ENCODE peak calls at places on chromosomes 6 and 20, in seven cellular contexts. S, Y, K, L, R, O and J are unnamed samples.

GRCh38 chr6:6219716-6220115 is 100.7 kb downstream of the F13A1 start:
- DNase-seq in L (no peak), O (no peak), S (no peak), Y (no peak), R (no peak), K (no peak), J (no peak)

GRCh38 chr6:69232506-69233194 is 564.2 kb downstream of the LMBRD1 start:
- DNase-seq in K (no peak), Y (no peak), S (peak; percentile 15), L (no peak), O (peak; percentile 82), R (peak; percentile 80), J (peak; percentile 5)

GRCh38 chr6:348860-349396 is 42.6 kb upstream of the IRF4 start:
- DNase-seq in O (no peak), Y (no peak), L (no peak), K (no peak), S (no peak), R (no peak), J (no peak)

GRCh38 chr6:136659991-136660499 is 109.8 kb upstream of the MAP7 start:
- DNase-seq in R (no peak), S (no peak), Y (no peak), L (no peak), K (no peak), O (no peak), J (no peak)

GRCh38 chr6:87929843-87930288 is 117.8 kb upstream of the SPACA1 start:
- DNase-seq in S (peak; percentile 77), K (peak; percentile 71), Y (peak; percentile 71), R (peak; percentile 81), L (peak; percentile 93), O (peak; percentile 91), J (peak; percentile 35)

GRCh38 chr6:70110128-70111022 is 192.5 kb downstream of the COL9A1 start:
- DNase-seq in K (no peak), Y (no peak), S (no peak), O (no peak), L (no peak), R (no peak), J (no peak)

GRCh38 chr6:150368762-150369161 is at the start of gene IYD:
- DNase-seq in O (no peak), Y (no peak), S (no peak), L (no peak), R (no peak), K (no peak), J (no peak)

GRCh38 chr20:44357555-44358130 is 2.1 kb downstream of the HNF4A start:
- DNase-seq in K (no peak), R (peak; percentile 73), L (no peak), Y (no peak), O (peak; percentile 16), S (no peak), J (no peak)

GRCh38 chr6:117494283-117494682 is 11.8 kb downstream of the DCBLD1 start:
- DNase-seq in L (no peak), K (no peak), Y (no peak), O (no peak), S (peak; percentile 85), R (no peak), J (no peak)

GRCh38 chr6:83155794-83156193 is 37.3 kb downstream of the PGM3 start:
- DNase-seq in L (no peak), S (no peak), K (no peak), O (no peak), Y (no peak), R (no peak), J (no peak)

GRCh38 chr6:90993771-90994170 is 406.9 kb upstream of the MAP3K7 start:
- DNase-seq in L (no peak), K (no peak), O (no peak), S (no peak), Y (no peak), R (no peak), J (no peak)

GRCh38 chr20:36308986-36309385 is 2.8 kb downstream of the DLGAP4 start:
- DNase-seq in S (no peak), K (no peak), O (no peak), Y (no peak), L (peak; percentile 61), R (no peak), J (no peak)

GRCh38 chr6:90413396-90413795 is 116.8 kb upstream of the BACH2 start:
- DNase-seq in S (no peak), K (no peak), R (no peak), L (no peak), Y (no peak), O (no peak), J (no peak)

GRCh38 chr20:22223251-22223650 is 361.1 kb downstream of the FOXA2 start:
- DNase-seq in Y (no peak), S (no peak), O (no peak), R (no peak), K (no peak), L (no peak), J (no peak)

GRCh38 chr20:15411781-15412180 is 1074.4 kb upstream of the FLRT3 start:
- DNase-seq in Y (no peak), S (no peak), O (no peak), L (no peak), K (no peak), R (no peak), J (no peak)

GRCh38 chr6:169887529-169888140 is 136.2 kb downstream of the ERMARD start:
- DNase-seq in S (no peak), O (no peak), Y (no peak), L (peak; percentile 53), R (no peak), K (no peak), J (no peak)

GRCh38 chr6:41071501-41071922 is 644 bp downstream of the OARD1 start:
- DNase-seq in O (no peak), L (no peak), K (peak; percentile 34), R (no peak), Y (no peak), S (peak; percentile 87), J (no peak)

GRCh38 chr6:156060013-156060412 is 604.4 kb upstream of the NOX3 start:
- DNase-seq in S (no peak), R (no peak), K (no peak), O (no peak), L (no peak), Y (no peak), J (no peak)

GRCh38 chr20:47354710-47355488 is 1.6 kb downstream of the ZMYND8 start:
- DNase-seq in O (no peak), R (no peak), K (no peak), Y (no peak), L (no peak), S (peak; percentile 69), J (no peak)

GRCh38 chr20:53738945-53739798 is 145.5 kb upstream of the ZNF217 start:
- DNase-seq in L (no peak), S (no peak), R (no peak), Y (no peak), K (no peak), O (no peak), J (no peak)
- TF ChIP-seq POLR2A in L (no peak), S (no peak), R (no peak), Y (no peak), K (no peak), O (no peak), J (no peak)

GRCh38 chr6:37432916-37433656 is at the start of gene CMTR1:
- DNase-seq in Y (peak; percentile 62), L (peak; percentile 99), O (peak; percentile 97), R (peak; percentile 97), S (peak; percentile 89), K (peak; percentile 83), J (peak; percentile 93)
- TF ChIP-seq POLR2A in Y (peak; percentile 82), L (no peak), O (peak; percentile 83), R (peak; percentile 65), S (peak; percentile 79), K (peak; percentile 90), J (peak; percentile 68)

GRCh38 chr6:43846556-43846955 is 76.5 kb downstream of the VEGFA start:
- DNase-seq in K (no peak), S (no peak), L (no peak), R (no peak), O (no peak), Y (no peak), J (no peak)
- TF ChIP-seq POLR2A in K (no peak), S (no peak), L (no peak), R (no peak), O (no peak), Y (no peak), J (no peak)

GRCh38 chr6:30965140-30965601 is 18.3 kb upstream of the MUC21 start:
- DNase-seq in L (no peak), O (no peak), K (no peak), Y (no peak), R (no peak), S (no peak), J (no peak)

GRCh38 chr6:30962716-30963115 is 20.8 kb upstream of the MUC21 start:
- DNase-seq in S (no peak), Y (no peak), O (no peak), K (no peak), R (no peak), L (no peak), J (no peak)

GRCh38 chr6:30963641-30964040 is 19.9 kb upstream of the MUC21 start:
- DNase-seq in Y (no peak), O (peak; percentile 52), L (no peak), S (no peak), R (no peak), K (no peak), J (no peak)

GRCh38 chr6:30964075-30964474 is 19.4 kb upstream of the MUC21 start:
- DNase-seq in L (no peak), O (no peak), S (no peak), Y (no peak), R (no peak), K (no peak), J (no peak)

GRCh38 chr6:30966154-30966553 is 17.4 kb upstream of the MUC21 start:
- DNase-seq in R (no peak), O (no peak), L (no peak), Y (no peak), K (no peak), S (no peak), J (no peak)
- TF ChIP-seq POLR2A in R (no peak), O (no peak), L (no peak), Y (no peak), K (no peak), S (no peak), J (no peak)

DNA sequence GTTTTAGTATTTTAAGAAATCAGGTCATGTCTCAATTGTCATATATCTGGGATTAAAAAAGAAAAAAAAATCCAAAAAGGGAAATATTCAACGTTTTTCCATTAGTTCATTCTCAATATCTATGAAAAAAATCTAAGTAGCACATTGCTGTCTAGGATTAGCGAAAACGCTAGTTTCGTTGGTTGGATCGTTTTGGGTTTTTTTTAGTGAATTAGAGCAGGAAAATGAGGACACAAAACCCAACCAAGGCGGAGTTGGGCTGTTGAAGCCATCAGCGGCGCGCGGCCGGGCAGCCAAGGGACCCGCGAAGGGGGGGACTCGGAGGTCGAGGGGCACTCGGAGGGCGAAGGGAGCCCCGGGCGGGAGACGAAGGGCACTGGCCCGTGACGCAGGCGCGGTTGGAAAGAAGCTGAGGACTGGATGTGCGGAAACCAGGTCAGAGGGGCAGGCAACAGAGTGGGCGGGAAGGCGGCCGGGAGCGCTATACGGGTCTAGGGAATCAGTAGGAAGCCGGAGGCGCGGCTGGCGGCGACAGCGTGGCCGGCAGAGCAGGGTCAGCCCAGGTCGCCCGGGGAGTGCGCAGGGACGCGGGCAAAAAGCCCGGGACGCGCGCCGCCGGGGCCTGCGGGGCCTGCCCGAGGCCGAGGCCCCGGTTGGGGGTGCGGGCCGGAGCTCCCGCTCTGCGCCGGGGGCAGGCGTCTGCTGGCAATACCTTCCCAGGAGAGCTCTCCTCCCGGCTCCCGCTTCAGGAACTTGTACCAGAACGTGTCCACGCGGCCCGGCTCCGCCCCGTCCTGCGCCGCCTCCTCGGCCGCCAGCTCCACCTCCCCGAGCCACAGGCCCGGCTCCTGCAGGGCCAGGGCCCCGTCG is 599 bp downstream of the EPM2A start:
- DNase-seq in Y (peak; percentile 75), S (peak; percentile 89), R (peak; percentile 94), O (peak; percentile 91), K (no peak), L (peak; percentile 96), J (peak; percentile 54)
- TF ChIP-seq POLR2A in Y (no peak), S (peak; percentile 91), R (peak; percentile 67), O (peak; percentile 57), K (peak; percentile 77), L (no peak), J (peak; percentile 72)